ENCODE peak calls at places on chromosomes 16 and 17, in four cellular contexts. L is IMR-90, Z is K562, Q is GM12878. I is an unnamed sample.
A peak's percentile ranks its signal among the peaks of the same experiment; 100 is the strongest.

GRCh38 chr17:38453951-38454421 is 25.7 kb downstream of the ARHGAP23 start:
- DNase-seq in L (peak; percentile 38), Q (no peak), Z (no peak), I (peak; percentile 39)

GRCh38 chr16:11624645-11625607 is 38.2 kb upstream of the LITAF start:
- DNase-seq in L (no peak), Z (peak; percentile 19), Q (no peak), I (no peak)

GRCh38 chr17:59627269-59627668 is 7.6 kb downstream of the CLTC start:
- DNase-seq in Z (no peak), Q (no peak), L (peak; percentile 67), I (no peak)

GRCh38 chr16:15434425-15435215 is at the start of gene BMERB1:
- DNase-seq in Q (no peak), L (peak; percentile 71), Z (no peak), I (peak; percentile 77)

GRCh38 chr17:29633886-29634285 is 11.2 kb upstream of the CORO6 start:
- DNase-seq in L (no peak), Q (no peak), Z (no peak), I (no peak)

GRCh38 chr16:3819741-3820724 is 60.5 kb downstream of the CREBBP start:
- DNase-seq in Q (no peak), L (peak; percentile 97), Z (peak; percentile 56), I (peak; percentile 31)

GRCh38 chr16:11871193-11871592 is 19.9 kb upstream of the RSL1D1 start:
- DNase-seq in Z (no peak), L (peak; percentile 30), Q (no peak), I (no peak)

GRCh38 chr17:19322861-19323260 is 39.7 kb downstream of the B9D1 start:
- DNase-seq in L (no peak), Q (no peak), Z (no peak), I (no peak)

GRCh38 chr17:41527076-41528023 is 758 bp downstream of the KRT19 start:
- DNase-seq in L (no peak), Z (peak; percentile 76), Q (no peak), I (no peak)
- TF ChIP-seq ELK1 in L (no peak), Z (no peak), Q (no peak), I (no peak)

DNA sequence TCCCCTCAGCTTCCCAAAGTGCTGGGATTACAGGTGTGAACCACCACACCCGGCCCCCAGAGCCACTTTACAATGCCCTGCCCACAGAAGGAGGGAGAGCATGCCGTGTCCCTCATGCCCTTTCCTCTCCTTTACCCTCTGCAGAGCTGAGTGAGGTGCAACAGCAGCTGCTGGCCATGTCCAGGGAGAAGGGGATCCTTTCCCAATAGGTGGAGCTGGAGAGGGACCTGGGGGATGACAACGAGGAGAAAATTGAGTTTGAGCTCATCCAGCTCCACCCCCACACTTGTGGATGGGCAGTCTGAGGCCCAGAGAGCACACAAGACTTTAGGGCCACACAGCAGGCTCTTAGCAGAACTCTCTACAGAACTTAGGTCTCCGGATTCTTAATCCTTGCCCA is 7.9 kb upstream of the GSDMA start:
- DNase-seq in Z (no peak), L (no peak), Q (no peak), I (no peak)
- TF ChIP-seq ELK1 in Z (no peak), L (no peak), Q (no peak), I (no peak)

GRCh38 chr17:75645501-75645888 is 12.3 kb downstream of the SMIM5 start:
- DNase-seq in L (no peak), Z (no peak), Q (no peak), I (peak; percentile 92)
- TF ChIP-seq ELK1 in L (no peak), Z (no peak), Q (no peak), I (no peak)

DNA sequence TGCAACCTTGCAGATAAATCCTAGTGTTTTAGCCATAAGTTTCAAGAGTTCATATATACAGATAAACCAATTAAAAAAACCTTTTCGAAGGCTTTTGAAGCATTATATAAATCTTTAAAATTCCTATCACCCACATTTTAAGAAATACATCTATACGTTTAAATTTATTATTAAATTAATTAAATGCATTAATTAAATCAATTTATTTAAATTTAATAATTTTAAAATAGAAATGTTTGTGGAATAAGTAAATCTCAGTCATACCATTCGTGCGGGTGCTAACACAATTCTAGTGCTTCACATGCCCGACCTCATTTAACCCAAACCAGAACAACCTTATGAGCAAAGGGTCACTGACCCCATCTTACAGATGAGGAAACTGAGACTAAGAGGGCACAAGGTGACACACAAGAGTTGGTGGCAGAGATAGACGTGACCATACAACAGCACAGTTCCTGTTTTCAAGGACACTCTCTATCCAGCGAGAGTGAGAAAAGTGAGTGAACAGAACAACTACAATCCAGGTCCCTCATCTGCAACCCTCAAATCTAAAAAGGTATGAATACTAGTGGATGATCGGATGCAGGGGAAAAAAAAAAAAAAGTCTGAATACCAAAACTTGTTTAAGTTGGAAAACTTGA is 1.4 kb downstream of the NSMCE1 start:
- DNase-seq in L (no peak), Z (no peak), Q (peak; percentile 61), I (no peak)
- TF ChIP-seq ELK1 in L (no peak), Z (no peak), Q (no peak), I (no peak)

GRCh38 chr16:83970430-83970815 is 2.4 kb downstream of the NECAB2 start:
- DNase-seq in Q (no peak), L (no peak), Z (no peak), I (no peak)
- TF ChIP-seq ELK1 in Q (no peak), L (no peak), Z (no peak), I (no peak)

GRCh38 chr17:1638171-1638583 is 7.4 kb downstream of the SCARF1 start:
- DNase-seq in L (no peak), Z (no peak), Q (no peak), I (no peak)

GRCh38 chr17:1641065-1641403 is 4.5 kb downstream of the SCARF1 start:
- DNase-seq in Q (no peak), Z (no peak), L (no peak), I (no peak)

GRCh38 chr17:1640329-1641064 is 5.0 kb downstream of the SCARF1 start:
- DNase-seq in L (no peak), Z (no peak), Q (no peak), I (no peak)

GRCh38 chr17:1638624-1639300 is 6.8 kb downstream of the SCARF1 start:
- DNase-seq in Q (no peak), L (no peak), Z (no peak), I (no peak)

DNA sequence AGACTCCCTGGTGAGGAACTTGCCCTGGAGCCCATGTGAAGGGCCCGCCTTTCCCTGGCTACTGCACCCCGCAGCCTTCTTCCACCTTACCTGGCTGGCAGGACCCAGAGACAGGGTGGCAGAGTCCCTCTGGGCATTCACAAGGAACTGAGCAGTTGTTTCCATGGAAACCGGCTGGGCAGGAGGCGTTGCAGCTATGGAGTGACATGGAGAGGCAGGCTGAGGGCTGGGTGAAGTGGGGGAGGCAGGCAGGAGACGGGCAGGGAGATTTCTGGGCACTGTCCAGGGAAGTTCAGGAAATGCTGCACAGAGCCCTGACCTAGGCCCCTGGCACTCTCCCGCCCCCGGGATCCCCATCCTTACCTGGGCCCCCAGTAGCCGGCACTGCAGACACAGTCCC is 6.0 kb downstream of the SCARF1 start:
- DNase-seq in Q (no peak), Z (no peak), L (no peak), I (no peak)
- TF ChIP-seq ELK1 in Q (no peak), Z (no peak), L (no peak), I (no peak)

GRCh38 chr16:82603784-82604411 is 22.9 kb upstream of the CDH13 start:
- DNase-seq in Q (no peak), L (peak; percentile 73), Z (no peak), I (no peak)
- TF ChIP-seq ELK1 in Q (no peak), L (no peak), Z (no peak), I (no peak)

GRCh38 chr16:54203851-54204505 is 82.6 kb downstream of the IRX3 start:
- DNase-seq in Z (no peak), L (no peak), Q (no peak), I (no peak)
- TF ChIP-seq ELK1 in Z (no peak), L (no peak), Q (no peak), I (no peak)

I was measured in A549.